ENCODE peak calls at places on chromosomes 13 and 19, in eight cellular contexts. Y, S, E, L, X, C, N and J are unnamed samples.
A peak's percentile ranks its signal among the peaks of the same experiment; 100 is the strongest.

GRCh38 chr19:6100284-6100915 is 9.9 kb downstream of the RFX2 start:
- DNase-seq in S (peak; percentile 61), X (no peak), L (peak; percentile 34), C (no peak), Y (peak; percentile 36), N (no peak), E (no peak), J (no peak)

GRCh38 chr19:53192771-53193533 is at the start of gene ZNF665:
- DNase-seq in C (peak; percentile 85), S (peak; percentile 91), Y (peak; percentile 69), N (peak; percentile 92), L (peak; percentile 89), X (peak; percentile 88), E (no peak), J (no peak)

GRCh38 chr13:99227909-99228688 is 27.4 kb downstream of the UBAC2 start:
- DNase-seq in Y (no peak), S (peak; percentile 72), X (no peak), E (no peak), L (no peak), N (no peak), C (no peak), J (no peak)

GRCh38 chr19:24071078-24071477 is 15.9 kb upstream of the ZNF254 start:
- DNase-seq in N (no peak), X (no peak), L (no peak), C (no peak), Y (no peak), E (no peak), S (no peak), J (no peak)

GRCh38 chr19:38528213-38528755 is 89.5 kb downstream of the MAP4K1 start:
- DNase-seq in C (no peak), L (no peak), Y (no peak), S (no peak), N (no peak), E (peak; percentile 54), X (no peak), J (no peak)

GRCh38 chr19:42421101-42421500 is 6.1 kb downstream of the LIPE start:
- DNase-seq in X (no peak), Y (no peak), C (no peak), E (no peak), L (no peak), N (no peak), S (no peak), J (no peak)

GRCh38 chr13:67298297-67298696 is 68.2 kb upstream of the PCDH9 start:
- DNase-seq in Y (no peak), X (no peak), L (no peak), E (no peak), S (no peak), N (no peak), C (no peak), J (no peak)

GRCh38 chr19:58181902-58182576 is 822 bp upstream of the ZNF274 start:
- DNase-seq in L (peak; percentile 33), X (peak; percentile 29), E (peak; percentile 82), S (peak; percentile 65), Y (peak; percentile 52), C (no peak), N (peak; percentile 75), J (no peak)

GRCh38 chr13:24982333-24982999 is 113.5 kb upstream of the PABPC3 start:
- DNase-seq in Y (no peak), C (no peak), E (no peak), X (peak; percentile 39), S (no peak), L (peak; percentile 37), N (no peak), J (no peak)

GRCh38 chr13:25214371-25215252 is 42.5 kb upstream of the AMER2 start:
- DNase-seq in N (no peak), L (no peak), E (peak; percentile 2), C (no peak), X (no peak), Y (no peak), S (peak; percentile 67), J (no peak)

GRCh38 chr19:15296841-15297415 is 35.4 kb downstream of the BRD4 start:
- DNase-seq in L (no peak), N (no peak), S (no peak), X (no peak), E (no peak), C (no peak), Y (no peak), J (no peak)

GRCh38 chr13:99982021-99982740 is 597 bp downstream of the ZIC2 start:
- DNase-seq in C (no peak), E (peak; percentile 51), S (no peak), N (no peak), L (no peak), X (no peak), Y (no peak), J (no peak)

GRCh38 chr19:33344210-33344609 is 29.3 kb upstream of the CEBPG start:
- DNase-seq in L (peak; percentile 18), S (peak; percentile 51), E (no peak), Y (no peak), X (no peak), N (no peak), C (no peak), J (no peak)

DNA sequence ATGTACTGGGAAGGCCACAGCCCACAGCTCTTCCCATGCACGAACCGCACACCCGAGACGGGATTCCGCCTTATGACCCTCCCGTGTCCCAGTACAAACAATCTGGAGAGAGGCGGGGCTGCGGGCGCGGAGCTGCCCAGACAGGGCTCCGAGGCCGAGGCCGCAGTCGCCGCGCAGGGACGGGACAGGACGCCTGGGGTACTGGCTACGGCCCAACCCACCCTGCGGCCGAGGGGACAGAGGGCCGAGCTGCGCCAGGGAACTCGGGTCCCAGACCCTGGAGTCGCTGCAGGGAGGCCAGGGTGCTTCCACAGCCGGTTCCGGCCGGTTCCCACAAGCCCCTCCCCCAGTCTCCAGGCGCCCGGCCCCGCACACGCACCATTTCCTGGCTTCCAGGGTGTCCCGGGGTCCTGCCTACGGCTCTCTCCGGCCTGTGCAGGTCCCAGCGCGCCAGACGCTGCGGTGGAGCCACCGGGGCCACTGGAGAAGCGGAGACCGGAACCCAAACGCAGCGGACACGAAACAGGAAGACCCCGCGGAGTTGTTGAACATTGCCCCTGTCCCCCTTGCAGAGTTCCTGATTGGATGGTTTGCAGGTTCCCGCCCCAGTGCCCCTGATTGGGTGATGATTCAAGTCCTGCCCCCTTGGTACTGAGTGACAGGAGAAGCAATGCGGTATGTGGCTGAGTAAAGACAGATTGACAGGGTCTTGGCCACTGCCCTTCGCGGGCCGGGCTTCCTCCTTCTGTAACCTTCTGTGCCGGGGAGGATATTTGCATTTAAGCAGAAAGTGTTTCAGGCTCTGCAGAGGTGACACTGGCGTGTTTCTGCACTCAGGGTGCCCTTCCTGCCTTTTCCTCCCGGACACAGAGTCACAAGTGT is at the start of gene ZNF564:
- DNase-seq in S (peak; percentile 96), X (peak; percentile 93), N (peak; percentile 99), E (peak; percentile 98), L (peak; percentile 98), Y (peak; percentile 97), C (peak; percentile 96), J (peak; percentile 89)
- H3K4me1 ChIP-seq in S (peaks cover 23% of the 10 kb centered on the region), X (peaks cover 78% of the 10 kb centered on the region), N (no peaks in the 10 kb centered on the region), E (peaks cover 2% of the 10 kb centered on the region), L (peaks cover 14% of the 10 kb centered on the region), Y (peaks cover 40% of the 10 kb centered on the region), C (peaks cover 20% of the 10 kb centered on the region), J (peaks cover 5% of the 10 kb centered on the region)

DNA sequence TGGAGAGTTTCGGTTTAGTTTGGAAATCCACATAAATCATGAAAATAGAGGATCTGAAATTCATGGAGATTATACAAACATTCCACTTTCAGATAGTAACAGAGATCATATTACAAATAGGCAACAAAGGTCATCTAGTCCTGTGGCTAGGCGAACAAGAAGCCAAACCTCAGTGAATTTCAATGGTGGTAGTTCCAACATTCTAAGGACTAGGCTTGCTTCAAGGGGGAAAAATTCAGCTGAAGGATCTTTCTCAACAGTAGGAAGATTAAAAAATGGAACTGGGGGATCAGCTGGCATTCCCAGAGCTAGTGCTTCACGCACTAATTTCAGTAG is 47.0 kb downstream of the FOXO1 start:
- DNase-seq in N (no peak), S (no peak), Y (no peak), L (no peak), X (no peak), C (no peak), E (no peak), J (no peak)
- H3K4me1 ChIP-seq in N (peaks cover 18% of the 10 kb centered on the region), S (peaks cover 100% of the 10 kb centered on the region), Y (peaks cover 96% of the 10 kb centered on the region), L (peaks cover 11% of the 10 kb centered on the region), X (peaks cover 81% of the 10 kb centered on the region), C (peaks cover 33% of the 10 kb centered on the region), E (peaks cover 17% of the 10 kb centered on the region), J (no peaks in the 10 kb centered on the region)

GRCh38 chr13:20150561-20150960 is 10.3 kb downstream of the GJA3 start:
- DNase-seq in S (no peak), E (no peak), X (no peak), N (no peak), C (no peak), L (no peak), Y (no peak), J (no peak)

GRCh38 chr13:20151016-20151415 is 9.8 kb downstream of the GJA3 start:
- DNase-seq in E (no peak), C (no peak), L (no peak), X (no peak), Y (no peak), S (no peak), N (no peak), J (no peak)

GRCh38 chr13:20151612-20152011 is 9.2 kb downstream of the GJA3 start:
- DNase-seq in N (no peak), S (no peak), E (no peak), L (no peak), C (no peak), X (no peak), Y (no peak), J (no peak)

GRCh38 chr13:20148501-20149183 is 12.2 kb downstream of the GJA3 start:
- DNase-seq in Y (no peak), X (no peak), S (no peak), L (no peak), E (no peak), N (peak; percentile 19), C (no peak), J (no peak)

DNA sequence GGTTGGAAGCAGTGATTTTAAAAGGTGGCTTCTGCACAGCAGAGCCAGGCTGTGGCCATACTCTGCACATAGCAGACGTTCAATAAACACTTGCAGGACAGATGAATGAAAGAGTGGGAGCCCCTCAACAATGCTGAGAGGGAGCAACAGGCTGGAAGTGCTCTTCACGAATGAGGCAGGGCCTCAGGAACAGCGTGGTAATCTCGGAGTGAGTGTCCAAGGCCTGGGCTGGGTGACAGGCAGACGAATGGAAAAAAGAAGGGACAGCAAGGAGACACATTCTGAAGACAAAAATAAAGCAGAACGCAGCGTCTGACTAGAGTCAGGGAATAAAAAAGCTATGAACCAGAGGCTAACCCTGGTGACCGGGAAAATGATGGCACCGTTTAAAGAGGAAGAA is 11.1 kb downstream of the GJA3 start:
- DNase-seq in S (no peak), L (no peak), C (no peak), X (no peak), Y (no peak), N (peak; percentile 4), E (no peak), J (no peak)
- H3K4me1 ChIP-seq in S (no peaks in the 10 kb centered on the region), L (peaks cover 12% of the 10 kb centered on the region), C (no peaks in the 10 kb centered on the region), X (peaks cover 35% of the 10 kb centered on the region), Y (no peaks in the 10 kb centered on the region), N (no peaks in the 10 kb centered on the region), E (no peaks in the 10 kb centered on the region), J (no peaks in the 10 kb centered on the region)

DNA sequence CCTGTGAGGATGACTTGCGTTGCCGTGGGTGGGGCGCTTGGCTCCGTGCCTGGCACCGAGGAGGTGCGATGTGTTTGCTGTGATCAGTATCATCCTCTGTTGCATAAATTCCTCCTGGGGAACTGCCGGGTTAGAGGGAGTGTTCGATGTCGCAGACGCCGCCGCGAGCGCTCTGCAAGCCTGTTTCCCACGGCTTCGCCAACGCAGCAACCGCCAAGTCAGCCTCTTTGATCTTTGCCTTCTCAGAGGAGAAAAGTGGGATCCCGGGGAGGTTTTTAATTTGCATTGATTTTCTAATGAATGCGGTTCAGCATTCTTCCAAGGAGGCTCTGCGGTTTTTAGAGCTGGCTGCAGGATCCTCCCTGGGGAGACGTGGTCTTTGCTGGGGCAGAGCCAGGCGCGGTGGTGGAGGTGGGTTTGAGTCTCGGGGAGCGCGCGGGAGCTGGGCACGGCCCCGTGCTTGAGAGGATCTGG is 7.6 kb downstream of the GPR32 start:
- DNase-seq in L (no peak), S (no peak), C (no peak), Y (no peak), N (peak; percentile 79), E (peak; percentile 71), X (no peak), J (no peak)
- H3K4me1 ChIP-seq in L (no peaks in the 10 kb centered on the region), S (no peaks in the 10 kb centered on the region), C (no peaks in the 10 kb centered on the region), Y (no peaks in the 10 kb centered on the region), N (peaks cover 2% of the 10 kb centered on the region), E (peaks cover 14% of the 10 kb centered on the region), X (no peaks in the 10 kb centered on the region), J (no peaks in the 10 kb centered on the region)